ENCODE peak calls at places on chromosomes 3 and 15, in five cellular contexts. B is trophoblast cell, O is IMR-90, J is mesenchymal stem cell, D is H1. W is an unnamed sample.

GRCh38 chr3:12585970-12586369 is 29.1 kb downstream of the MKRN2 start:
- DNase-seq in B (no peak), O (no peak), J (no peak), D (no peak), W (no peak)

GRCh38 chr15:40343512-40343911 is 2.8 kb upstream of the CCDC9B start:
- DNase-seq in B (no peak), O (peak), J (peak), D (no peak), W (no peak)

GRCh38 chr3:179432451-179432850 is 18.8 kb downstream of the GNB4 start:
- DNase-seq in B (no peak), O (no peak), J (no peak), D (no peak), W (no peak)

GRCh38 chr15:73331501-73331900 is 37.3 kb downstream of the HCN4 start:
- DNase-seq in B (no peak), O (no peak), J (no peak), D (no peak), W (no peak)

GRCh38 chr3:151931171-151931570 is 57.7 kb downstream of the SUCNR1 start:
- DNase-seq in B (no peak), O (peak), J (no peak), D (no peak), W (no peak)

GRCh38 chr3:74410276-74410941 is 204.1 kb downstream of the CNTN3 start:
- DNase-seq in B (no peak), O (no peak), J (no peak), D (no peak), W (no peak)

GRCh38 chr3:46821553-46821952 is 41.7 kb downstream of the MYL3 start:
- DNase-seq in B (no peak), O (no peak), J (no peak), D (no peak), W (no peak)

GRCh38 chr3:125154800-125155269 is 57.7 kb downstream of the SLC12A8 start:
- DNase-seq in B (peak), O (no peak), J (no peak), D (no peak), W (no peak)

GRCh38 chr3:130748520-130748919 is 1.9 kb upstream of the PIK3R4 start:
- DNase-seq in B (no peak), O (no peak), J (peak), D (no peak), W (no peak)

GRCh38 chr3:9102240-9102841 is 139.1 kb upstream of the RAD18 start:
- DNase-seq in B (no peak), O (no peak), J (no peak), D (peak), W (peak)

DNA sequence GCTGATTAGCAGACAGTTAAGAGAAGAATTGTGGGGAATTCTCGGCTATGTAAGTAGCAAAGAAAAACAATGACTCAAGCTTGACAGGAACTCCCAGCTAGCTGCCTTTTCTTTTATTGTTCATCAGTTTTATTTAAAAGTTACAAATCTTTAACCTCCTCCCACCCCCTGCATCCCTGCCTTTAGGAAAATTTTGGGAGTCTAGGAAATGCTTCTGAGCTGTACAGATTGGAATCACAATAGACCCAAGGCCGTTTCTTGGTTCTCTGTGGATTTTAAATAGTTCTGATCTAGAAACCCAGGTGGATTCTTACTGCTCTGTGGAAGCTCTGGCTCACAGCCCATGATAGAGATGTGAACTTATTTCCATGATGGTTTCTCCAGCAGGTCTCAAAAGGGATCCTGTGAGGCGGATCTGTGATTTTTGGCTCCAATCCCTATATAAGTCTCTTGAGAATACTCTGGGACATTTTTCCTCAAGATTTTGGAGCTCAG is 312.3 kb downstream of the EPHA3 start:
- DNase-seq in B (no peak), O (no peak), J (no peak), D (no peak), W (no peak)
- H2AFZ ChIP-seq in B (no peak), O (no peak), J (no peak), D (no peak), W (peak)

GRCh38 chr3:33578325-33579180 is 138.3 kb upstream of the UBP1 start:
- DNase-seq in B (peak), O (peak), J (peak), D (no peak), W (peak)

GRCh38 chr3:33579843-33580242 is 138.2 kb downstream of the CLASP2 start:
- DNase-seq in B (no peak), O (no peak), J (no peak), D (no peak), W (no peak)

GRCh38 chr3:33577588-33577987 is 137.4 kb upstream of the UBP1 start:
- DNase-seq in B (no peak), O (no peak), J (no peak), D (peak), W (peak)

GRCh38 chr3:33577173-33577572 is 137.0 kb upstream of the UBP1 start:
- DNase-seq in B (no peak), O (no peak), J (no peak), D (no peak), W (no peak)

DNA sequence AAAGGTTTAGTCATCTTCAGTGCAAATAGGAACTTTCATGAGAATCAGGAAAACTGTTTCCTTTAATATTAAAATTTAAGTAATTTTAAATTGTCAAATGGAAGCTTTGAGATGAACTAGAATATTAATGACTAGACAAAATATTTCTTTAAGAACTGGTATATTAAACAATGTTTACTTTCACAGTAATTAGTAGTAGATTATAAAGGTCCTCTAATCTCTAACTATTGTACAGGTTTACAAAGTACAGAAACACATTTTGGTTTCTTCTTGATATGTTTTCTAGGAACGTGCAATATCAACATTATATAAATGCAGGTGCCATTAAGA is 138.9 kb downstream of the CLASP2 start:
- DNase-seq in B (no peak), O (no peak), J (no peak), D (no peak), W (no peak)
- H3K4me3 ChIP-seq in B (no peak), O (no peak), J (no peak), D (no peak), W (no peak)

GRCh38 chr3:123479891-123480290 is 31.0 kb upstream of the ADCY5 start:
- DNase-seq in B (no peak), O (no peak), J (no peak), D (no peak), W (no peak)
- H3K23ac ChIP-seq in B (no peak), O (no peak), J (no peak), D (no peak), W (no peak)

GRCh38 chr3:141384575-141384974 is 16.3 kb downstream of the ZBTB38 start:
- DNase-seq in B (no peak), O (no peak), J (no peak), D (no peak), W (no peak)
- H2AFZ ChIP-seq in B (no peak), O (no peak), J (no peak), D (no peak), W (no peak)

GRCh38 chr15:35430301-35430700 is 115.7 kb downstream of the DPH6 start:
- DNase-seq in B (peak), O (no peak), J (no peak), D (no peak), W (no peak)

GRCh38 chr15:35431281-35431680 is 114.7 kb downstream of the DPH6 start:
- DNase-seq in B (no peak), O (no peak), J (no peak), D (no peak), W (no peak)

GRCh38 chr15:35427091-35427490 is 118.9 kb downstream of the DPH6 start:
- DNase-seq in B (peak), O (peak), J (peak), D (no peak), W (no peak)

DNA sequence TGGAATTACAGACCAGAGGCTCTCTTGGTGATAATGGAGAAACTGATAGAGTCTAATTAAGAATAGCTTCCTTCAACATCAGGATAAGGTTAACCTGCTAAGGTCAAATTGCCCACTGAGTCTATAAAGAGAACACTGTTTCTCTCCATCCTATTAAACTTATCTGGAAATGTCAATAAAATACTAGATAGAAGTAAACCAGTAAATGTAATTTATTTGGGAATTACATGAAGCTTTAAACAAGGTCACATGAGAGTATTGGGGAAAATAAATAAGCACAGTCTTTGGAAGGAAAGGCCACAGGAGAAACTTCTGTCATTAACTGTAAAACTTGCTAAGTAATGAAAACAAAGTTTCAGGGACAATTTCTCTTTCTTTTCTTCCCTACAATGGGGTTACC is 118.5 kb downstream of the DPH6 start:
- DNase-seq in B (no peak), O (no peak), J (no peak), D (no peak), W (no peak)
- H3K4me3 ChIP-seq in B (no peak), O (no peak), J (no peak), D (no peak), W (no peak)

GRCh38 chr15:43325039-43325438 is 5.3 kb downstream of the LCMT2 start:
- DNase-seq in B (no peak), O (no peak), J (no peak), D (no peak), W (no peak)

GRCh38 chr15:43329960-43330779 is at the start of gene LCMT2:
- DNase-seq in B (peak), O (peak), J (peak), D (peak), W (peak)

GRCh38 chr15:43329222-43329959 is 982 bp downstream of the LCMT2 start:
- DNase-seq in B (peak), O (peak), J (no peak), D (no peak), W (peak)

DNA sequence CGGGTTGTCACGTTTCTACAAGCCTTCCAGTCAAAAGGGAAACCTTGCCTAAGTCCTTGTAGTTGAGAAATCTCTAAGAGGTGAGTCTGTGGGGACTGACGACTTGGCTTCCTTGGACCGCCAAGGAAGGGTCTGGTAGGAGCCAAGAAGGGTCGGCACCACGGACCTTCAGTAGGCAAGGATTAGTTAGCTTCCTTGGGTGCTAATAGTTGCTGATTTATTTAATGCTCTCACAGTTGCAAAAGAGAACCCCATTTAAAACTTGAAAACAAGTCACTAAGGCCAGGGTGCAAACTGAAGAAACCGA is 360 bp upstream of the LCMT2 start:
- DNase-seq in B (no peak), O (no peak), J (no peak), D (no peak), W (no peak)
- H3K23ac ChIP-seq in B (no peak), O (peak), J (no peak), D (no peak), W (no peak)

GRCh38 chr15:94351121-94351520 is 119.8 kb downstream of the MCTP2 start:
- DNase-seq in B (no peak), O (no peak), J (no peak), D (no peak), W (no peak)
- H2AFZ ChIP-seq in B (no peak), O (no peak), J (no peak), D (no peak), W (no peak)

DNA sequence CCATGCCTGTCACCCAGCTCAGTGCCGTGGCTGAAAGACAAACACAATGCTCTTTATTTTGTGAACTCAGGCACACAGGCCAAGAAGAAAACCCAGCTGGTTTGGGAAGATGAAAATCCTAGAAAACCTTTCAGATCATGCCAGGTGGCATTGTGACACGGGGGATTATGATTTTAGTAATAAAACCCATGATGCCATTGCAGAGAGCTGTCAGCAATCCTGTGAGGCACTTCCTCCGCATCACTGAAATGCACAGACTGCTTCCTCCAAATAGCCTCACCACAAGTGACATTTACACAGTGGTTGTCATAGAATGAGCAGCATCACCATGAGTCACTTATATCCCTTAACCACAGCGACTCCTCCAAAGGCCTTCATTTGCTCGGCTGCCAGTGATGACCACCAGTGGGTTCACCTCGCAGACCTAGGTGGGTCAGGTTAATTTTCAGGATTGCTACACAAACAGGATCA is 22.7 kb downstream of the ABHD6 start:
- DNase-seq in B (peak), O (peak), J (peak), D (no peak), W (no peak)
- H3K4me3 ChIP-seq in B (no peak), O (no peak), J (no peak), D (no peak), W (no peak)

GRCh38 chr3:60047426-60048200 is 997.8 kb upstream of the CFAP20DC start:
- DNase-seq in B (no peak), O (no peak), J (no peak), D (no peak), W (no peak)

GRCh38 chr3:60045686-60046085 is 995.9 kb upstream of the CFAP20DC start:
- DNase-seq in B (no peak), O (no peak), J (no peak), D (no peak), W (no peak)

GRCh38 chr3:60048447-60048848 is 998.6 kb upstream of the CFAP20DC start:
- DNase-seq in B (no peak), O (no peak), J (no peak), D (no peak), W (no peak)

DNA sequence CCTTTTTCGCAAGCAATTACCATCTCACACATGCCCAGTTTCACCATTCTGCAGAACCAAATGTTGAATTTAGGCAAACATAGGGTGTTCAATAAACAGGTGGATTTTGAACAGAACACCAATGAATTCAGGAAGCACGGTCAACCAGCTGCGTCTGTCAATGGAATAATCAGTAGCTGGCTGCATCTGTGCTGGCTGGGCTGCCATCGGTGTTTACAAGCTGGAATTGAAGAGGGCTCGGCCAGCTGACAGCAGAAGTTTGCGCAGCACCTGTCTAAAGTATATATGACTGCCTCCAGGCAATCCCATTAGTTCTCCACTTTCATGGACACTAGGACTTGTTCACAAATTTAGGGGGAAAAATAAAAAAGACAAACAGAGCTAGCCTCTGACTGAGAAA is 996.4 kb upstream of the CFAP20DC start:
- DNase-seq in B (no peak), O (no peak), J (no peak), D (no peak), W (no peak)
- H3K23ac ChIP-seq in B (no peak), O (no peak), J (no peak), D (no peak), W (no peak)

DNA sequence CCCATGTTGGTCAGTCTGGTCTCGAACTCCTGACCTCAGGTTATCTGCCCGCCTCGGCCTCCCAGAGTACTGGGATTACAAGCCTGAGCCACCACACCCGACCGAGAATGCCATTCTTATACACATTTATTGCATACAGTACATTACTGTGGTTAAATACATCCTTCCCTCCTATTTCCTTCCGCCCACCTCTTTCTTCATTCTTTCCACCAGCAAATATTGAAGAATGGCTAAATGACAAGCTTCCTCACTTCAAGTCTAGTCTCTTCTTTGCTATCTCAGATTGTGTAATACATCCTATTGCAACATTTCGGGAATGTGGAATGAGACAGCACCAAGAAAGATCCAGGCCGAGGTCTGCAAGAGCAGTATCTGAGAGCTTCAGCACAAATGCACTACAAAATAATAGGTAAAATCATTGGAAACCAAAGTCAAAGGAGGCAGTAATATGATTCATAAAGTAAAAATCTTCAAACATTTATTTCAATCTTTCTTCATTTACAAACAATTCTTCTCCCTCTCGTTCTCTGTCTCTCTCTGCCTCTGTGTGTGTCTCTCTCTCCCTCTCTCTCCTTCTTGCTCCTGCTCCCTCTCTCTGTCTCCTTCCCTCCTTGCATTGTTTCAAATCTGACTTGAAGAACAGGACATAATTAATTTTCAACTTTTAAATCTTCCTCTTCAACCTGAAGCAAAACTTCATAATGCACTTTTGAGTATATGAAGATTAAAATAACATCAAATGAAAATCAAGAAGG is 94.7 kb upstream of the TGFBR2 start:
- DNase-seq in B (peak), O (peak), J (peak), D (no peak), W (no peak)
- H2AFZ ChIP-seq in B (no peak), O (no peak), J (no peak), D (no peak), W (no peak)